ENCODE peak calls at places on chromosomes 7 and 10, in five cellular contexts. One of them, this sample, is unnamed.

GRCh38 chr7:2180081-2180480 is 52.7 kb downstream of the MAD1L1 start:
- DNase-seq in A673: no peak
- DNase-seq in SJSA1: no peak
- DNase-seq in pancreas: no peak
- DNase-seq in AG04450: no peak
- DNase-seq in this sample: no peak

GRCh38 chr10:77869626-77870420 is 56.7 kb downstream of the DLG5 start:
- DNase-seq in SJSA1: no peak
- DNase-seq in pancreas: no peak
- DNase-seq in A673: no peak
- DNase-seq in AG04450: no peak
- DNase-seq in this sample: no peak

GRCh38 chr10:78931333-78932083 is 137.3 kb upstream of the ZMIZ1 start:
- DNase-seq in pancreas: no peak
- DNase-seq in AG04450: peak; percentile 63
- DNase-seq in SJSA1: peak; percentile 83
- DNase-seq in A673: peak; percentile 44
- DNase-seq in this sample: no peak

GRCh38 chr10:115827180-115827579 is 445.8 kb downstream of the GFRA1 start:
- DNase-seq in A673: no peak
- DNase-seq in SJSA1: no peak
- DNase-seq in AG04450: peak; percentile 21
- DNase-seq in pancreas: no peak
- DNase-seq in this sample: no peak

GRCh38 chr7:84122582-84123360 is 71.8 kb downstream of the SEMA3A start:
- DNase-seq in AG04450: no peak
- DNase-seq in SJSA1: no peak
- DNase-seq in pancreas: no peak
- DNase-seq in A673: no peak
- DNase-seq in this sample: no peak

GRCh38 chr7:23235688-23236280 is 10.8 kb upstream of the GPNMB start:
- DNase-seq in SJSA1: no peak
- DNase-seq in pancreas: no peak
- DNase-seq in A673: no peak
- DNase-seq in AG04450: no peak
- DNase-seq in this sample: no peak

GRCh38 chr7:82566752-82567151 is 123.2 kb upstream of the CACNA2D1 start:
- DNase-seq in SJSA1: no peak
- DNase-seq in pancreas: no peak
- DNase-seq in AG04450: no peak
- DNase-seq in A673: no peak
- DNase-seq in this sample: no peak

GRCh38 chr10:7410306-7410799 is 481 bp downstream of the SFMBT2 start:
- DNase-seq in A673: no peak
- DNase-seq in AG04450: no peak
- DNase-seq in pancreas: no peak
- DNase-seq in SJSA1: no peak
- DNase-seq in this sample: no peak

GRCh38 chr10:21831986-21832735 is 171.4 kb downstream of the DNAJC1 start:
- DNase-seq in AG04450: no peak
- DNase-seq in pancreas: no peak
- DNase-seq in A673: no peak
- DNase-seq in SJSA1: no peak
- DNase-seq in this sample: no peak

GRCh38 chr7:139026551-139026950 is 9.3 kb downstream of the ZC3HAV1L start:
- DNase-seq in A673: no peak
- DNase-seq in SJSA1: no peak
- DNase-seq in pancreas: no peak
- DNase-seq in AG04450: no peak
- DNase-seq in this sample: no peak

GRCh38 chr7:129461809-129462208 is 27.6 kb downstream of the STRIP2 start:
- DNase-seq in pancreas: no peak
- DNase-seq in AG04450: no peak
- DNase-seq in A673: no peak
- DNase-seq in SJSA1: no peak
- DNase-seq in this sample: no peak

GRCh38 chr7:137846588-137847417 is at the start of gene DGKI:
- DNase-seq in A673: peak; percentile 2
- DNase-seq in AG04450: no peak
- DNase-seq in SJSA1: no peak
- DNase-seq in pancreas: peak; percentile 26
- DNase-seq in this sample: no peak

GRCh38 chr10:77919713-77920108 is 6.8 kb downstream of the DLG5 start:
- DNase-seq in AG04450: peak; percentile 38
- DNase-seq in A673: peak; percentile 35
- DNase-seq in SJSA1: peak; percentile 56
- DNase-seq in pancreas: no peak
- DNase-seq in this sample: peak; percentile 60

GRCh38 chr10:12874501-12874900 is 127.0 kb downstream of the CCDC3 start:
- DNase-seq in SJSA1: no peak
- DNase-seq in A673: no peak
- DNase-seq in pancreas: no peak
- DNase-seq in AG04450: no peak
- DNase-seq in this sample: no peak

GRCh38 chr7:15123901-15124300 is 221.3 kb upstream of the DGKB start:
- DNase-seq in SJSA1: no peak
- DNase-seq in AG04450: no peak
- DNase-seq in pancreas: no peak
- DNase-seq in A673: no peak
- DNase-seq in this sample: no peak

GRCh38 chr10:114376523-114376922 is 27.8 kb downstream of the AFAP1L2 start:
- DNase-seq in SJSA1: no peak
- DNase-seq in AG04450: no peak
- DNase-seq in pancreas: no peak
- DNase-seq in A673: no peak
- DNase-seq in this sample: no peak

GRCh38 chr7:134865001-134865845 is 85.8 kb downstream of the CALD1 start:
- DNase-seq in A673: peak; percentile 77
- DNase-seq in SJSA1: no peak
- DNase-seq in pancreas: no peak
- DNase-seq in AG04450: no peak
- DNase-seq in this sample: no peak

GRCh38 chr10:83934062-83934461 is 205.2 kb upstream of the GHITM start:
- DNase-seq in A673: no peak
- DNase-seq in pancreas: no peak
- DNase-seq in AG04450: no peak
- DNase-seq in SJSA1: no peak
- DNase-seq in this sample: no peak

GRCh38 chr10:69321037-69321715 is 42.9 kb downstream of the HK1 start:
- DNase-seq in pancreas: no peak
- DNase-seq in SJSA1: no peak
- DNase-seq in AG04450: no peak
- DNase-seq in A673: no peak
- DNase-seq in this sample: no peak

GRCh38 chr7:18354686-18355085 is 140.9 kb upstream of the HDAC9 start:
- DNase-seq in SJSA1: no peak
- DNase-seq in AG04450: no peak
- DNase-seq in A673: no peak
- DNase-seq in pancreas: no peak
- DNase-seq in this sample: no peak

GRCh38 chr7:148963583-148964509 is 64.5 kb downstream of the PDIA4 start:
- DNase-seq in AG04450: no peak
- DNase-seq in SJSA1: no peak
- DNase-seq in A673: no peak
- DNase-seq in pancreas: no peak
- DNase-seq in this sample: no peak

GRCh38 chr7:24580283-24580946 is 7.2 kb downstream of the PALS2 start:
- DNase-seq in A673: peak; percentile 32
- DNase-seq in AG04450: no peak
- DNase-seq in pancreas: no peak
- DNase-seq in SJSA1: no peak
- DNase-seq in this sample: peak; percentile 40

GRCh38 chr10:63094405-63094804 is 38.7 kb upstream of the NRBF2 start:
- DNase-seq in AG04450: no peak
- DNase-seq in SJSA1: no peak
- DNase-seq in A673: no peak
- DNase-seq in pancreas: no peak
- DNase-seq in this sample: no peak
- H3K27me3 ChIP-seq in AG04450: no peaks in the 10 kb centered on the region
- H3K27me3 ChIP-seq in SJSA1: no peaks in the 10 kb centered on the region
- H3K27me3 ChIP-seq in A673: no peaks in the 10 kb centered on the region
- H3K27me3 ChIP-seq in pancreas: no peaks in the 10 kb centered on the region
- H3K27me3 ChIP-seq in this sample: no peaks in the 10 kb centered on the region

DNA sequence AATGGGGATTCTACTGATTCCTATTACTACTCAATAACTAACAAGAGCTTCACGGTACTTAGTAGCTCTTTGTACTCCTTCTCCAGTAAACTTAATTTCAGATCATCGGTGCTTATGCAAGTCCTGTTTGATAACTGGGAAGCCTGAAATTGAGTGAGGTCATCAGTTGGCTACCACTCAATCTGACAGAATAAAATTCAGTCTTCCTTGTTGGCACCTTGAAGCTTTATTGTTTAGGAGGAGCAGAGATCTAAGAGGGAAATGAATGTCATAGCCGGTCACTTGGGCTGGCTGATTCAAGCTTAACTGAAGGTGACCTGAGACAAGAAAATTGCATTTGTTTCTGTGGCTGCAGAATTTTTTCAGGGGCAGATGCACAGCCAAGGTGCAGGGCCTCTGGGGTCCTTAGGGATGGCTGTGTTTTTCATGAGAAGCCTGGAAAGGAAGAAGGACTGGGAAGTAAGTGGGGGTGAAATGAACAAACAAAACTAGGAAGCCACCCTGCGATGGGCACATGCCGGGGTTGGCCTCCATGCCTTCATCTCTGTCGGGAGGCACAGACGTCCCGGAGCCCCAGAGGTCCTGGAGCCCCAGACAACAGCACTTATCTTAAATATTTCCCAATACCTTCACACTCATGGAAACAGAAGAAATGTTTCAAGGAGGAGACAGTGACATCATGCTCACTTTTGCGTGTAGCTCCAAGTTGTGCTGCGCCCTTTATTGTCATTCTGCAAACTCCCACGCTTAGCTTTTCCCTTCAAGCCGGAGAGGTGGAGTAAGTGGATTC is 85.0 kb upstream of the KIF5B start:
- DNase-seq in SJSA1: no peak
- DNase-seq in AG04450: no peak
- DNase-seq in A673: peak; percentile 28
- DNase-seq in pancreas: no peak
- DNase-seq in this sample: no peak
- H3K4me3 ChIP-seq in SJSA1: no peak overlapping the region
- H3K4me3 ChIP-seq in AG04450: no peak overlapping the region
- H3K4me3 ChIP-seq in A673: no peak overlapping the region
- H3K4me3 ChIP-seq in pancreas: no peak overlapping the region
- H3K4me3 ChIP-seq in this sample: no peak overlapping the region

DNA sequence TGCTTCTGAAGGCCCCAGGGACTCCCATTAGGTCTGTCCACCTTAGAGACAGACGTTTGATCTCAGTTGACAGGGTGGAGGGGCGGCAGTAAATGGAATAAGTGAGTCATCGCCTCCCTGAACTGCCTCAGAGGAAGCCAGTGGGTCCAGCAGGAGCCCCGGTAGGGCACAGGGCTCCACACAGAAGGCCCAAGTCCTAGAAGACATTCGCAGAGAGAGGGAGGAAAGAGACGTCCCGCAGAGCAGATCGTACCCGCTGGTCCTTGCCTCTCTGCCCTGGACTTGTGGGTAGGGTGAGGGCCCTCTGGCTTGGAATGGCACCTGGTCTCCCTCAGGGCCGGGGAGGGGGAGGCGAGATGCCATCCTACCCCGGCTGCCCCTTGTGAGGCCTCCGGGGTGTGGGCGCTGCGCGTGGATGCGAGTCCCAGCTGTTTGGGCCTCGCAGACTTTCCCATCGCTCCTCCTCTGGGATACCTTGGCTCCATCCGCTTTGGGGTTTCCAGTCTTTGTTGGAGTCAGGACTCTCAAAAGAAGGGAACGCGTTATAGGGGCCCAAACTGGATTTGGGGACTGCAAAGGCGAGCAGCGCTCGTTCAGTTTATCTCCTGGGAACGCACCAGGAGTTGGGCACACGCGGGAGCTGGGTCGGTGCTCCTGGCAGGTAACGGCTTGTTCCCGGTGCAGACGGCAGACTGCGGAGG is 5.1 kb downstream of the TLX1 start:
- DNase-seq in SJSA1: no peak
- DNase-seq in pancreas: no peak
- DNase-seq in A673: no peak
- DNase-seq in AG04450: no peak
- DNase-seq in this sample: no peak
- H3K27me3 ChIP-seq in SJSA1: peaks cover 100% of the 10 kb centered on the region
- H3K27me3 ChIP-seq in pancreas: no peaks in the 10 kb centered on the region
- H3K27me3 ChIP-seq in A673: peaks cover 72% of the 10 kb centered on the region
- H3K27me3 ChIP-seq in AG04450: peaks cover 96% of the 10 kb centered on the region
- H3K27me3 ChIP-seq in this sample: no peaks in the 10 kb centered on the region

DNA sequence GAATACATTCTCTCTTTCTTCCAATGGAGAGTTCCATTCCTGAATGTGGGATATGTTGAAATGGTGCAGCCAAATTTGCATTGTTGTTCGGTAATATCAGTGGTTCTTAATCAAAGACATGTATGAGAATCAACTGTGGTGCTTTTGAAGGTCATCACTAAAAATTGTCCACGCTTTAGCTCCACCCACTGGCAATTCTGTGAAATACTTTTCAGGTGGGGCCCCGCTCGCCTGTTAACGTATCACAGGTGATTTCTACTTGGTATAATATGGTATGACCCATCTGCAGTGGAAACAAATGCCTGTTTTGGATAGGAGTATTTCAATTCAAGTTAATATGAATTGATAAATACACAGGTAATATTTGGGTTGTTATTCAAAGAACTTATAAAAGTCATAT is 178.4 kb downstream of the NSUN6 start:
- DNase-seq in SJSA1: no peak
- DNase-seq in AG04450: no peak
- DNase-seq in pancreas: no peak
- DNase-seq in A673: no peak
- DNase-seq in this sample: no peak
- H3K4me3 ChIP-seq in SJSA1: no peak overlapping the region
- H3K4me3 ChIP-seq in AG04450: no peak overlapping the region
- H3K4me3 ChIP-seq in pancreas: no peak overlapping the region
- H3K4me3 ChIP-seq in A673: no peak overlapping the region
- H3K4me3 ChIP-seq in this sample: no peak overlapping the region